ENCODE peak calls at places on chromosomes 2 and 18, in four cellular contexts. D is H9, T is mesenchymal stem cell, Q is trophoblast cell. K is an unnamed sample.

GRCh38 chr2:191359186-191359585 is 114.0 kb downstream of the MYO1B start:
- DNase-seq in D (no peak), T (no peak), Q (no peak), K (no peak)

GRCh38 chr2:142849818-142850217 is 27.6 kb upstream of the KYNU start:
- DNase-seq in D (no peak), T (no peak), Q (no peak), K (no peak)

GRCh38 chr2:164561991-164562390 is 59.3 kb downstream of the GRB14 start:
- DNase-seq in D (no peak), T (no peak), Q (no peak), K (no peak)

GRCh38 chr2:152250421-152251100 is 75.0 kb upstream of the STAM2 start:
- DNase-seq in D (no peak), T (no peak), Q (no peak), K (no peak)

GRCh38 chr2:197078535-197078934 is 152.0 kb upstream of the PGAP1 start:
- DNase-seq in D (no peak), T (no peak), Q (no peak), K (no peak)

GRCh38 chr2:70388128-70388527 is 86.3 kb upstream of the FAM136A start:
- DNase-seq in D (no peak), T (no peak), Q (no peak), K (no peak)

GRCh38 chr2:23280401-23280800 is 104.6 kb upstream of the KLHL29 start:
- DNase-seq in D (no peak), T (no peak), Q (no peak), K (no peak)

GRCh38 chr2:216890138-216890537 is 30.3 kb upstream of the TNP1 start:
- DNase-seq in D (no peak), T (no peak), Q (no peak), K (no peak)

GRCh38 chr2:3348771-3349170 is 28.8 kb downstream of the EIPR1 start:
- DNase-seq in D (no peak), T (no peak), Q (no peak), K (no peak)

GRCh38 chr2:20398956-20399567 is 47.8 kb upstream of the RHOB start:
- DNase-seq in D (no peak), T (peak), Q (no peak), K (no peak)

GRCh38 chr2:15731213-15731888 is 139.7 kb downstream of the DDX1 start:
- DNase-seq in D (peak), T (no peak), Q (no peak), K (no peak)

GRCh38 chr2:176844461-176844860 is 368.1 kb upstream of the HNRNPA3 start:
- DNase-seq in D (no peak), T (no peak), Q (no peak), K (no peak)

GRCh38 chr18:12890500-12890899 is 6.5 kb upstream of the PTPN2 start:
- DNase-seq in D (no peak), T (no peak), Q (peak), K (no peak)

GRCh38 chr18:68660355-68661183 is 54.3 kb downstream of the TMX3 start:
- DNase-seq in D (no peak), T (peak), Q (no peak), K (peak)

GRCh38 chr2:201383156-201383555 is 26.0 kb upstream of the FLACC1 start:
- DNase-seq in D (no peak), T (no peak), Q (no peak), K (no peak)

GRCh38 chr2:227214622-227215041 is 50.2 kb downstream of the COL4A3 start:
- DNase-seq in D (no peak), T (no peak), Q (peak), K (no peak)

GRCh38 chr2:163347982-163348842 is 387.6 kb downstream of the FIGN start:
- DNase-seq in D (peak), T (peak), Q (peak), K (peak)

GRCh38 chr2:68248361-68248760 is 4.0 kb downstream of the PPP3R1 start:
- DNase-seq in D (no peak), T (no peak), Q (no peak), K (no peak)

GRCh38 chr2:159960413-159960812 is 102.0 kb downstream of the PLA2R1 start:
- DNase-seq in D (no peak), T (peak), Q (no peak), K (no peak)

GRCh38 chr18:51525453-51526225 is 328.2 kb upstream of the MEX3C start:
- DNase-seq in D (no peak), T (no peak), Q (no peak), K (no peak)

GRCh38 chr2:8457092-8457481 is 224.8 kb upstream of the ID2 start:
- DNase-seq in D (no peak), T (no peak), Q (no peak), K (no peak)

GRCh38 chr2:119264781-119265692 is 41.4 kb downstream of the STEAP3 start:
- DNase-seq in D (peak), T (peak), Q (peak), K (no peak)

GRCh38 chr18:23453657-23454011 is 547 bp downstream of the RIOK3 start:
- DNase-seq in D (no peak), T (peak), Q (no peak), K (no peak)

GRCh38 chr2:229601396-229601795 is 113.0 kb downstream of the DNER start:
- DNase-seq in D (no peak), T (no peak), Q (no peak), K (no peak)

GRCh38 chr2:72561621-72562318 is 264.1 kb downstream of the EXOC6B start:
- DNase-seq in D (no peak), T (peak), Q (peak), K (no peak)

GRCh38 chr2:128631698-128632490 is 313.2 kb upstream of the HS6ST1 start:
- DNase-seq in D (peak), T (no peak), Q (no peak), K (no peak)

GRCh38 chr2:237774811-237775553 is 23.6 kb upstream of the RBM44 start:
- DNase-seq in D (peak), T (peak), Q (peak), K (peak)

GRCh38 chr2:62055724-62056336 is 140.1 kb upstream of the B3GNT2 start:
- DNase-seq in D (no peak), T (no peak), Q (no peak), K (no peak)

GRCh38 chr18:57077786-57078552 is 68.9 kb upstream of the BOD1L2 start:
- DNase-seq in D (peak), T (no peak), Q (no peak), K (no peak)

GRCh38 chr2:227657204-227657845 is 9.3 kb upstream of the SCYGR5 start:
- DNase-seq in D (no peak), T (peak), Q (no peak), K (no peak)

GRCh38 chr2:163733301-163733938 is 2.4 kb downstream of the FIGN start:
- DNase-seq in D (no peak), T (peak), Q (no peak), K (no peak)

GRCh38 chr2:13050764-13051163 is 334.0 kb downstream of the TRIB2 start:
- DNase-seq in D (no peak), T (peak), Q (no peak), K (no peak)

GRCh38 chr2:11572996-11573395 is 39.2 kb downstream of the GREB1 start:
- DNase-seq in D (no peak), T (no peak), Q (no peak), K (no peak)

GRCh38 chr2:186887107-186888090 is 38.4 kb upstream of the ZSWIM2 start:
- DNase-seq in D (no peak), T (peak), Q (no peak), K (no peak)

GRCh38 chr2:224027070-224027469 is 12.0 kb downstream of the SERPINE2 start:
- DNase-seq in D (peak), T (no peak), Q (no peak), K (peak)
- H2BK12ac ChIP-seq in D (no peak), T (no peak), Q (no peak), K (no peak)

DNA sequence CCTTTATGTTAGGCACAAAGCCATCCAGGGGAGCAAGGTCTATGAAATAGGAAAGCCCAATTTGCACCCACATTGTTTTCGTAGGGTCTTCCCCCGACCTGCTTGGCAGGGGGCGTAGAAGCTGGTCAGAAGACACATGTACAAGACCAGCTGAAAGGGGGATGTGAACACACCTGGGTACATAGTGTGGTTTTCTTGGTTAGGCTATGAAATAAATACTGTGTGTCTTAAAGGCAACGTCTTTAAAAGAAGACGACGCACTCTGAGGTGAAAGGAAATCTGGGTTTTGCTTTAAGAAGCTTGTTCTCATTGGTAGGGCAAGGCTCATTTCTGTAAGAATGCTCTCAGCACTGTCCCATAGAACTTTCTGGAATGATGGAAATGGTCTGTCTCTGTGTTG is 60.0 kb upstream of the KLF7 start:
- DNase-seq in D (no peak), T (no peak), Q (no peak), K (no peak)
- H2BK12ac ChIP-seq in D (no peak), T (no peak), Q (no peak), K (peak)

GRCh38 chr2:239240480-239240881 is 160.3 kb downstream of the HDAC4 start:
- DNase-seq in D (no peak), T (peak), Q (no peak), K (no peak)
- H2BK12ac ChIP-seq in D (no peak), T (no peak), Q (no peak), K (no peak)

DNA sequence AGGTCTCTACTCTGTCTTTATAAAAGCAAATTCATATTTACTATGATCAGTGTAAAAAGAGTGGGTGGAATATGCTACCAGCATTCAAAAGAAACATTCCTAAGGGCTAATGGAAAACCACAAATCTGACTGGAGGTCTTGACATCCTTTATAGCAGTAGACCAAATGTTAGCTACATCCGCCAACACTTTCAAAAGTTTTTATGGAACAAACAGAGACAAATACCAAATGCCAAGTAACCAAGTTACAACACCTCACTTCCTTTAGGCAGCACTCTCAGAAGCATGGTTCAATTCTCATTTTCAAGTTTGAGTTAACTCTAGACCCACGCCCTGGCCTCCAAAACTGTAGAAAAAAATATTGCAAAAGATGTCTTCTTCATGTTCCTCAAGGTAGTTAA is 78.3 kb upstream of the SETBP1 start:
- DNase-seq in D (no peak), T (peak), Q (no peak), K (no peak)
- H2BK12ac ChIP-seq in D (no peak), T (no peak), Q (no peak), K (no peak)

DNA sequence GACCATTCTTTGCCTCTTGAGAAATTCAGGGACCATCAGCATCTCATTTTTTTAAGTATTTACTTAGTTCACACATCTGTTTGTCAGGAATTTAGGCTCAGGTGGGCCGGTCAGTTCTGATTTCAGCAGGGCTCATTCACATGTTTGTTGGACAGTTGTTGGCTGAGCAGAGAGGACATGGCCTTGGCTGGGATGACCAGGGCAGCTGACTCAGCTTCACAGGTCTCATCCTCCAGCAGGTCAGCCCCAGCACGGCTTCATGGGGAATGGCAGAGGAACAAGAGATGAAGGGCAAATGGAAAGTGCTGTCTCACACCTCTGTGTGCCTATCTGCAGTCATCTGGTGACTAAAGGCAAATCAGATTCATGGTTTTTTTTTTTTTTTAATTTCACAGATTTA is 136.1 kb upstream of the TMEM200C start:
- DNase-seq in D (no peak), T (no peak), Q (no peak), K (no peak)
- H2BK12ac ChIP-seq in D (no peak), T (no peak), Q (no peak), K (no peak)

K was measured in neuronal stem cell.